ENCODE peak calls at places on chromosomes 4 and X, in nine cellular contexts. P is AG04450, E is ovary, X is mucosa of descending colon, R is GM20000, T is astrocyte, I is glutamatergic neuron, F is nephron progenitor cell, H is HFF-Myc. Q is an unnamed sample.
A peak's percentile ranks its signal among the peaks of the same experiment; 100 is the strongest.

GRCh38 chr4:42282081-42282901 is 115.0 kb upstream of the SHISA3 start:
- DNase-seq in P (peak; percentile 29), E (peak; percentile 25), X (no peak), R (peak; percentile 74), T (peak; percentile 14), I (peak; percentile 33), F (peak; percentile 58), H (peak; percentile 24), Q (peak; percentile 15)

GRCh38 chrX:51697397-51697796 is 12.9 kb upstream of the CENPVL1 start:
- DNase-seq in P (no peak), E (no peak), X (no peak), R (no peak), T (no peak), I (no peak), F (no peak), H (no peak), Q (no peak)

GRCh38 chrX:129629837-129630236 is 24.9 kb downstream of the APLN start:
- DNase-seq in P (no peak), E (no peak), X (no peak), R (no peak), T (no peak), I (no peak), F (no peak), H (no peak), Q (no peak)

GRCh38 chr4:43709443-43709842 is 739.2 kb downstream of the KCTD8 start:
- DNase-seq in P (no peak), E (no peak), X (no peak), R (no peak), T (no peak), I (no peak), F (no peak), H (no peak), Q (no peak)

GRCh38 chrX:41010188-41010846 is 74.9 kb upstream of the USP9X start:
- DNase-seq in P (peak; percentile 63), E (peak; percentile 78), X (peak; percentile 75), R (peak; percentile 24), T (peak; percentile 89), I (peak; percentile 21), F (peak; percentile 29), H (peak; percentile 44), Q (peak; percentile 67)

GRCh38 chr4:168608771-168609170 is 111.9 kb downstream of the PALLD start:
- DNase-seq in P (no peak), E (no peak), X (no peak), R (no peak), T (no peak), I (no peak), F (no peak), H (no peak), Q (no peak)

GRCh38 chr4:48634688-48635308 is 144.7 kb downstream of the ZAR1 start:
- DNase-seq in P (no peak), E (no peak), X (no peak), R (no peak), T (no peak), I (no peak), F (no peak), H (no peak), Q (no peak)

GRCh38 chr4:118033148-118034060 is 882 bp upstream of the NDST3 start:
- DNase-seq in P (no peak), E (no peak), X (peak; percentile 75), R (peak; percentile 26), T (peak; percentile 47), I (peak; percentile 79), F (peak; percentile 79), H (peak; percentile 10), Q (no peak)

GRCh38 chr4:30943356-30943755 is 223.2 kb downstream of the PCDH7 start:
- DNase-seq in P (no peak), E (no peak), X (no peak), R (no peak), T (peak; percentile 39), I (no peak), F (no peak), H (no peak), Q (no peak)

GRCh38 chr4:143514432-143514831 is 930 bp downstream of the SMARCA5 start:
- DNase-seq in P (no peak), E (peak; percentile 57), X (peak; percentile 68), R (peak; percentile 14), T (peak; percentile 54), I (peak; percentile 77), F (peak; percentile 49), H (no peak), Q (no peak)

GRCh38 chrX:86133761-86134160 is 14.5 kb upstream of the DACH2 start:
- DNase-seq in P (no peak), E (no peak), X (no peak), R (no peak), T (no peak), I (no peak), F (no peak), H (no peak), Q (no peak)

GRCh38 chr4:100635899-100636298 is 118.1 kb upstream of the EMCN start:
- DNase-seq in P (no peak), E (no peak), X (no peak), R (no peak), T (no peak), I (no peak), F (no peak), H (no peak), Q (no peak)

GRCh38 chr4:133058701-133059100 is 90.4 kb upstream of the PCDH10 start:
- DNase-seq in P (no peak), E (no peak), X (no peak), R (no peak), T (no peak), I (no peak), F (peak; percentile 7), H (no peak), Q (no peak)

GRCh38 chrX:7270018-7270417 is 122.1 kb upstream of the PUDP start:
- DNase-seq in P (no peak), E (no peak), X (no peak), R (no peak), T (no peak), I (no peak), F (no peak), H (no peak), Q (no peak)

GRCh38 chr4:7630559-7631287 is 196.0 kb upstream of the PSAPL1 start:
- DNase-seq in P (peak; percentile 53), E (peak; percentile 78), X (no peak), R (no peak), T (peak; percentile 90), I (no peak), F (no peak), H (peak; percentile 61), Q (peak; percentile 45)
- TF ChIP-seq CTCF in P (no peak), E (no peak), X (no peak), R (no peak), T (no peak), I (no peak), F (no peak), H (no peak), Q (no peak)

DNA sequence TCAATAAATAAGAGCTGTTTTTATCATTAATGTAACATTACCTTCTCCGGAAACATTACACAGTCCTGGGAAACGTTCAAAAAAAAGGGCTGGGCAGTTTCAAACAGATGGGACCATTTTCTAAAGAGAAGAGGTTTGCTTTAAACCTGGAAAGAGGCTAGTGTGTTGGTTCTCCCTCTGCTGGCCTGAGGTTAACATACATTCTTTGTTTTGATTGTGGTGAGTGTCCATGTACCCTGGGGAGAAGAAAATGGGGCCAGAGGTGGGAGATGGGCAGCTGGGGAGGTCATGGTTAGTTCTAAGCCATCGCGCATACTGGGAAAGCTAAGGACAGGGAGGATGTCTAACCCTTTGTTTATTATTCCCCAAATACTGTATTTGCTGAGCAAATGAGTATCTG is 194.7 kb downstream of the CPEB2 start:
- DNase-seq in P (no peak), E (no peak), X (no peak), R (no peak), T (peak; percentile 8), I (peak; percentile 32), F (peak; percentile 12), H (no peak), Q (no peak)
- TF ChIP-seq CTCF in P (peak; percentile 51), E (no peak), X (no peak), R (no peak), T (peak; percentile 17), I (peak; percentile 45), F (peak; percentile 39), H (peak; percentile 29), Q (peak; percentile 34)

GRCh38 chr4:153530996-153531375 is 64.8 kb downstream of the TMEM131L start:
- DNase-seq in P (no peak), E (no peak), X (no peak), R (no peak), T (no peak), I (no peak), F (no peak), H (no peak), Q (no peak)

GRCh38 chr4:153532227-153532626 is 66.1 kb downstream of the TMEM131L start:
- DNase-seq in P (no peak), E (no peak), X (no peak), R (no peak), T (no peak), I (no peak), F (no peak), H (no peak), Q (no peak)

GRCh38 chr4:153530284-153530995 is 64.3 kb downstream of the TMEM131L start:
- DNase-seq in P (no peak), E (no peak), X (no peak), R (no peak), T (no peak), I (no peak), F (no peak), H (no peak), Q (no peak)

GRCh38 chr4:153533387-153533786 is 67.2 kb downstream of the TMEM131L start:
- DNase-seq in P (no peak), E (no peak), X (no peak), R (no peak), T (no peak), I (no peak), F (no peak), H (no peak), Q (no peak)

DNA sequence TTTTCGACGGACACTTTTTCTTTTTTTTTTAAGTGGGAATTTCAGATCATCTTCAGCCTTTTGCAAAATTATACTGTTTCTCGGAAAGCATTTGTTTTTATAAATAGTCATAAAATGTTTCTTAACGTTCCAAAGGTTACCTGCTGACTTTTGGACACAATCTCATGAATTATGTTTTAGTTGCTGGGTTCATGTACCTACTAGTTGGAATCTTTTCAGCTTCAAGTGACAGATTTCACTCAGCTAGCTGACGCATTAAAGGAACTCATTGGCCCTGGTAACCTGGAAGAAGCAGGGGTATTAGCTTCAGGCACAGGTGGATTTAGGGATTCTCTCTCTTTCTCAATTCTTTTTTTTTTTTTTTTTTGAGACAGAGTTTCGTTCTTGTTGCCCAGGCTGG is 66.5 kb downstream of the TMEM131L start:
- DNase-seq in P (no peak), E (no peak), X (no peak), R (no peak), T (no peak), I (no peak), F (no peak), H (no peak), Q (no peak)
- TF ChIP-seq CTCF in P (no peak), E (no peak), X (no peak), R (no peak), T (no peak), I (no peak), F (no peak), H (no peak), Q (no peak)

DNA sequence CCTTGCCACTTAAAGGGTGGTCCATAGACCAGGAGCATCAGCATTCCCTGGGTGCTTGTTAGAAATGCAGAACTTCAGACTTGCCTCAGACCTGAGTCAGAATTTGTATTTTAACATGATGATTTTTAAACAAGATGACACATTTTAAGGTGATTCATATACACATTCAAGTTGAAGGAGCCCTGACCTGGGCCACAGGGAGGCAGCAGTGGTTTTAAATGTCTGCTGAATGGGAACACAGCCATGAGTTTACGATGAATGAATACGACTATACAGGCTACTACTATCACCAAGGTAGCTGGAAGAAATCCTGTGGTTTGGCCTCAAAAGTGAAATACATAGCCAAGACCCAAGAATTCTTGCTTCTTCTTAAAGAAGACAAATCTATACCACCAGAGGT is 2.9 kb downstream of the HDAC8 start:
- DNase-seq in P (no peak), E (no peak), X (no peak), R (no peak), T (peak; percentile 91), I (no peak), F (no peak), H (no peak), Q (peak; percentile 2)
- TF ChIP-seq CTCF in P (peak; percentile 31), E (no peak), X (no peak), R (no peak), T (peak; percentile 10), I (no peak), F (no peak), H (no peak), Q (no peak)